ENCODE peak calls at places on chromosome 19, in four cellular contexts. P, T, E and Y are unnamed samples.

GRCh38 chr19:20472854-20473253 is 92.7 kb downstream of the ZNF737 start:
- DNase-seq in P (no peak), T (no peak), E (no peak), Y (no peak)

GRCh38 chr19:38135150-38135998 is 88.6 kb downstream of the DPF1 start:
- DNase-seq in P (no peak), T (no peak), E (peak), Y (no peak)

GRCh38 chr19:30214651-30215051 is 157.5 kb upstream of the ZNF536 start:
- DNase-seq in P (no peak), T (no peak), E (no peak), Y (no peak)

GRCh38 chr19:13234518-13234917 is 84.3 kb downstream of the IER2 start:
- DNase-seq in P (no peak), T (no peak), E (no peak), Y (peak)

GRCh38 chr19:15441317-15441716 is 8.4 kb downstream of the WIZ start:
- DNase-seq in P (no peak), T (no peak), E (no peak), Y (no peak)

GRCh38 chr19:40571831-40572495 is 4.7 kb upstream of the SHKBP1 start:
- DNase-seq in P (no peak), T (no peak), E (no peak), Y (no peak)

GRCh38 chr19:19758164-19758563 is 25.3 kb upstream of the ZNF14 start:
- DNase-seq in P (no peak), T (no peak), E (no peak), Y (no peak)

GRCh38 chr19:41554902-41555301 is 21.1 kb upstream of the CEACAM21 start:
- DNase-seq in P (no peak), T (no peak), E (no peak), Y (no peak)

GRCh38 chr19:36449059-36449670 is 30.7 kb upstream of the ZFP82 start:
- DNase-seq in P (no peak), T (no peak), E (no peak), Y (no peak)

GRCh38 chr19:38360839-38361631 is 13.3 kb upstream of the PSMD8 start:
- DNase-seq in P (no peak), T (no peak), E (no peak), Y (no peak)

GRCh38 chr19:35126624-35126959 is 8.3 kb downstream of the LGI4 start:
- DNase-seq in P (no peak), T (no peak), E (no peak), Y (no peak)

GRCh38 chr19:12786149-12786870 is 5.0 kb upstream of the JUNB start:
- DNase-seq in P (no peak), T (no peak), E (no peak), Y (no peak)

GRCh38 chr19:3343619-3344502 is 22.5 kb upstream of the NFIC start:
- DNase-seq in P (peak), T (peak), E (peak), Y (peak)

GRCh38 chr19:8445488-8446001 is 770 bp downstream of the HNRNPM start:
- DNase-seq in P (no peak), T (peak), E (no peak), Y (peak)

GRCh38 chr19:53659292-53659691 is 27.5 kb downstream of the DPRX start:
- DNase-seq in P (no peak), T (no peak), E (no peak), Y (peak)

GRCh38 chr19:14428882-14429416 is 4.2 kb upstream of the PKN1 start:
- DNase-seq in P (no peak), T (no peak), E (no peak), Y (no peak)

DNA sequence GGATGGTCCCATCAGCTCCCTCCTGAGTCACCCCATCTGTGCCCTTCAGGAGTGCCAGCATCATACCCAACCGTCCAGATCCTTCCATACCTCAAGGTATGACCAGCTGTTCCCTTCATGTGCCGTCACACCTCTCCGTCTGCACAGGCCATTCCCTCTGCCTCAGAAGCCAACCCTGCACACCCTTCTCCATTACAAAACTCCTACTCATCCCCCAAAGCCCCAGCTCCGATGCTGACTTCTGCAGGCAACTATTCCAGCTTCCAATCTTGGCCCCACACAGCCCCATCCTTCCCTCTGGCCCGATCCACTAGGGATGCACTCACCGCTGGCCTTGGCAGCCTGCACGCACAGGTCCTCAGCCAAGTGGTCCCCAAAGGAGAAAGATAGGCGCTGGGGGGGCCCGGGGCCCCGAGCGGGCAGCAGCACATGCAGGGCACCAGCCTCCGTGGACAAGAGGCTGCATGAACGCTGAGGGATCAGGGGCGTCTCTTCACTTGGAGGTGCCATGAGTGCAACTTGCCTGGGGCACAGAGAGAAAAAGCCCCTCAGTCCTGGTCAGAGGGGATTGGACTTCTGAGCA is 3.8 kb downstream of the JAK3 start:
- DNase-seq in P (no peak), T (no peak), E (no peak), Y (no peak)
- H3K27ac ChIP-seq in P (no peak), T (no peak), E (no peak), Y (no peak)

GRCh38 chr19:11692127-11692790 is 46.5 kb downstream of the ZNF823 start:
- DNase-seq in P (no peak), T (no peak), E (no peak), Y (no peak)
- H3K27ac ChIP-seq in P (no peak), T (no peak), E (no peak), Y (no peak)

DNA sequence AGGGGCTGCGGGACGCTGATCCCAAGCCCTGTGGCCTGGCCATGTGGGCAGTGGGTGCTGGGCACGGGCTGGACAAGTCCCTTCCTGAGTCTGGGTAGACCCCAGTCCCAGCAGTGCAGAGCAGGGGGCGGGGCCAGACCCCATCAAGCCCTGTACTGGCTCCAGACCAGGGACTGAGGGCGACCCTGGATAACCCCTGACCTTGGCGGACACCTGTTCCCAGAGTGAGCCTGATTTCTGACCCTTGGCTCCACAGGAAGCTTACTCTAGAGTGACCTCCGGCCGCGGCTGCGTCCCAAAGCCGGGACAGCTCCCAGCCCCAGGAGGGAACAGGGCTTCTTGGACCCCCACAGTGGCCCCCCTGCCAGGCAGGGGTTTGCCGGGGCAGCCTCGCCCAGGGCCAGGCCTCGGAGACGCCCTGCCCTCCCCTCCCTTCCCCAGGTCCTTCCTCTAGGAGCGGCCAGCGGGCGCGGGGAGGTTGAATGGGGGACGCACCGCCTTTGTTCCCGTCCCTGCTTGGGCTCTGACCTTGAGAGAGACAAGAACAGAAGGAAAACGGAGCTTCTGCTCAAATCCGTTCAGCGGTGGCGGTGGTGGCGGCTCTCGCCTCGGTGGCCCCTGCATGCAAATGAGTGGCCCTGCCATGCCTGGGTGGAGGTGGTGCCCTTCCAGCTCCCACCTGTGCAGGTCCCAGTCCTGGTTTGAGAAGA is 2.3 kb upstream of the EFNA2 start:
- DNase-seq in P (no peak), T (no peak), E (no peak), Y (no peak)
- H3K27ac ChIP-seq in P (no peak), T (no peak), E (no peak), Y (no peak)

GRCh38 chr19:44960906-44961734 is 5.9 kb downstream of the CLPTM1 start:
- DNase-seq in P (no peak), T (no peak), E (no peak), Y (no peak)
- H3K27ac ChIP-seq in P (no peak), T (no peak), E (no peak), Y (no peak)